ENCODE peak calls at places on chromosomes 11 and 22, in six cellular contexts. V, T, P, B, I and S are unnamed samples.

GRCh38 chr11:26348776-26349175 is 16.8 kb downstream of the ANO3 start:
- DNase-seq in I (no peak), T (no peak), P (no peak), V (no peak), B (no peak), S (no peak)

GRCh38 chr22:29816128-29816527 is 21.9 kb downstream of the ASCC2 start:
- DNase-seq in B (no peak), V (no peak), T (no peak), I (no peak), P (no peak), S (no peak)

GRCh38 chr11:27414644-27415043 is 51.6 kb upstream of the CCDC34 start:
- DNase-seq in T (no peak), I (no peak), B (no peak), P (no peak), V (peak), S (no peak)

GRCh38 chr11:16958833-16959232 is 55.4 kb downstream of the PLEKHA7 start:
- DNase-seq in V (peak), I (no peak), B (no peak), P (no peak), T (no peak), S (no peak)

GRCh38 chr11:125910450-125910849 is 6.1 kb downstream of the DDX25 start:
- DNase-seq in P (no peak), I (no peak), T (no peak), V (no peak), B (no peak), S (no peak)

GRCh38 chr22:46062971-46063631 is 86.1 kb upstream of the WNT7B start:
- DNase-seq in P (no peak), T (no peak), V (no peak), I (peak), B (no peak), S (no peak)

GRCh38 chr22:47552024-47552423 is 789.6 kb downstream of the TBC1D22A start:
- DNase-seq in T (no peak), B (no peak), P (no peak), V (no peak), I (no peak), S (no peak)

GRCh38 chr22:22928666-22929380 is 41.2 kb downstream of the IGLL5 start:
- DNase-seq in B (no peak), P (peak), T (no peak), V (no peak), I (no peak), S (peak)

GRCh38 chr22:32591620-32592019 is 117.0 kb downstream of the FBXO7 start:
- DNase-seq in T (peak), V (no peak), P (no peak), I (no peak), B (no peak), S (no peak)